ENCODE peak calls at places on chromosomes 11 and 22, in five cellular contexts. One of them, this sample, is unnamed.

GRCh38 chr22:19406846-19407245 is 24.7 kb downstream of the HIRA start:
- DNase-seq in NCI-H1930: no peak
- DNase-seq in stomach: no peak
- DNase-seq in stimulated activated CD8-positive, alpha-beta memory T cell treated with anti-CD3 and anti-CD28 coated beads, Interleukin-7, amount 100 ng/mL, for 1 hour: no peak
- DNase-seq in NCI-H460: no peak
- DNase-seq in this sample: no peak

GRCh38 chr11:75465701-75466531 is 32.9 kb upstream of the KLHL35 start:
- DNase-seq in NCI-H1930: no peak
- DNase-seq in stomach: no peak
- DNase-seq in stimulated activated CD8-positive, alpha-beta memory T cell treated with anti-CD3 and anti-CD28 coated beads, Interleukin-7, amount 100 ng/mL, for 1 hour: no peak
- DNase-seq in NCI-H460: no peak
- DNase-seq in this sample: no peak

GRCh38 chr11:61551630-61552029 is 29.2 kb downstream of the SYT7 start:
- DNase-seq in NCI-H1930: no peak
- DNase-seq in stomach: peak
- DNase-seq in stimulated activated CD8-positive, alpha-beta memory T cell treated with anti-CD3 and anti-CD28 coated beads, Interleukin-7, amount 100 ng/mL, for 1 hour: no peak
- DNase-seq in NCI-H460: peak
- DNase-seq in this sample: no peak

GRCh38 chr22:31179345-31179744 is 19.4 kb downstream of the RNF185 start:
- DNase-seq in NCI-H1930: no peak
- DNase-seq in stomach: no peak
- DNase-seq in stimulated activated CD8-positive, alpha-beta memory T cell treated with anti-CD3 and anti-CD28 coated beads, Interleukin-7, amount 100 ng/mL, for 1 hour: no peak
- DNase-seq in NCI-H460: peak
- DNase-seq in this sample: peak

GRCh38 chr11:6474806-6475500 is 1.2 kb upstream of the TRIM3 start:
- DNase-seq in NCI-H1930: no peak
- DNase-seq in stomach: no peak
- DNase-seq in stimulated activated CD8-positive, alpha-beta memory T cell treated with anti-CD3 and anti-CD28 coated beads, Interleukin-7, amount 100 ng/mL, for 1 hour: no peak
- DNase-seq in NCI-H460: no peak
- DNase-seq in this sample: no peak

GRCh38 chr11:124070906-124071621 is 29.9 kb upstream of the OR10G7 start:
- DNase-seq in NCI-H1930: peak
- DNase-seq in stomach: peak
- DNase-seq in stimulated activated CD8-positive, alpha-beta memory T cell treated with anti-CD3 and anti-CD28 coated beads, Interleukin-7, amount 100 ng/mL, for 1 hour: peak
- DNase-seq in NCI-H460: peak
- DNase-seq in this sample: peak

GRCh38 chr11:118876261-118876660 is 7.4 kb upstream of the CXCR5 start:
- DNase-seq in NCI-H1930: no peak
- DNase-seq in stomach: no peak
- DNase-seq in stimulated activated CD8-positive, alpha-beta memory T cell treated with anti-CD3 and anti-CD28 coated beads, Interleukin-7, amount 100 ng/mL, for 1 hour: no peak
- DNase-seq in NCI-H460: no peak
- DNase-seq in this sample: no peak

GRCh38 chr11:44943696-44944095 is 7.0 kb downstream of the TP53I11 start:
- DNase-seq in NCI-H1930: no peak
- DNase-seq in stomach: no peak
- DNase-seq in stimulated activated CD8-positive, alpha-beta memory T cell treated with anti-CD3 and anti-CD28 coated beads, Interleukin-7, amount 100 ng/mL, for 1 hour: no peak
- DNase-seq in NCI-H460: no peak
- DNase-seq in this sample: no peak

GRCh38 chr11:119210035-119210434 is 3.9 kb downstream of the CBL start:
- DNase-seq in NCI-H1930: no peak
- DNase-seq in stomach: no peak
- DNase-seq in stimulated activated CD8-positive, alpha-beta memory T cell treated with anti-CD3 and anti-CD28 coated beads, Interleukin-7, amount 100 ng/mL, for 1 hour: no peak
- DNase-seq in NCI-H460: no peak
- DNase-seq in this sample: no peak

GRCh38 chr22:45997775-45998637 is 21.0 kb upstream of the WNT7B start:
- DNase-seq in NCI-H1930: no peak
- DNase-seq in stomach: no peak
- DNase-seq in stimulated activated CD8-positive, alpha-beta memory T cell treated with anti-CD3 and anti-CD28 coated beads, Interleukin-7, amount 100 ng/mL, for 1 hour: no peak
- DNase-seq in NCI-H460: no peak
- DNase-seq in this sample: no peak